ENCODE peak calls at places on chromosomes 5 and 9, in eight cellular contexts. L is MCF 10A, R is stomach, Y is esophagus squamous epithelium, Z is adrenal gland, S is left ventricle myocardium inferior, V is astrocyte of the spinal cord, M is HFFc6. E is an unnamed sample.
A peak's percentile ranks its signal among the peaks of the same experiment; 100 is the strongest.

GRCh38 chr9:94767331-94768099 is 41.0 kb downstream of the AOPEP start:
- DNase-seq in L (no peak), R (no peak), Y (no peak), Z (no peak), S (no peak), V (peak; percentile 61), M (peak; percentile 10), E (no peak)

GRCh38 chr5:132812949-132813598 is at the start of gene SOWAHA:
- DNase-seq in L (no peak), R (peak; percentile 59), Y (no peak), Z (no peak), S (no peak), V (no peak), M (no peak), E (peak; percentile 54)

GRCh38 chr9:105051897-105052296 is 123.9 kb upstream of the ABCA1 start:
- DNase-seq in L (no peak), R (no peak), Y (no peak), Z (no peak), S (no peak), V (no peak), M (no peak), E (no peak)

GRCh38 chr9:136362450-136362784 is 1.1 kb downstream of the DNLZ start:
- DNase-seq in L (no peak), R (no peak), Y (no peak), Z (no peak), S (no peak), V (no peak), M (no peak), E (no peak)

GRCh38 chr5:121273818-121274433 is 577.8 kb upstream of the FTMT start:
- DNase-seq in L (peak; percentile 93), R (no peak), Y (no peak), Z (no peak), S (no peak), V (peak; percentile 78), M (peak; percentile 1), E (no peak)

GRCh38 chr9:110997847-110998246 is 40.4 kb downstream of the LPAR1 start:
- DNase-seq in L (no peak), R (no peak), Y (no peak), Z (no peak), S (no peak), V (no peak), M (no peak), E (no peak)

GRCh38 chr9:127556871-127557270 is 55.2 kb upstream of the STXBP1 start:
- DNase-seq in L (no peak), R (no peak), Y (no peak), Z (no peak), S (no peak), V (no peak), M (no peak), E (no peak)

GRCh38 chr9:81393985-81394811 is 295.1 kb downstream of the TLE1 start:
- DNase-seq in L (no peak), R (no peak), Y (no peak), Z (no peak), S (no peak), V (no peak), M (no peak), E (no peak)

GRCh38 chr9:135165756-135166519 is 78.5 kb downstream of the OLFM1 start:
- DNase-seq in L (no peak), R (no peak), Y (no peak), Z (no peak), S (no peak), V (no peak), M (no peak), E (no peak)

GRCh38 chr9:132324425-132324824 is 30.4 kb downstream of the SETX start:
- DNase-seq in L (no peak), R (no peak), Y (no peak), Z (no peak), S (no peak), V (no peak), M (no peak), E (no peak)

GRCh38 chr9:79001012-79001411 is 570.8 kb upstream of the TLE4 start:
- DNase-seq in L (no peak), R (no peak), Y (no peak), Z (no peak), S (no peak), V (no peak), M (no peak), E (no peak)

GRCh38 chr9:136412912-136413420 is 2.5 kb downstream of the PMPCA start:
- DNase-seq in L (no peak), R (no peak), Y (no peak), Z (no peak), S (no peak), V (no peak), M (no peak), E (no peak)

GRCh38 chr9:114504341-114505186 is 709 bp downstream of the WHRN start:
- DNase-seq in L (no peak), R (peak; percentile 44), Y (no peak), Z (peak; percentile 75), S (peak; percentile 26), V (peak; percentile 29), M (no peak), E (peak; percentile 70)

GRCh38 chr9:114031948-114032688 is 46.0 kb downstream of the AMBP start:
- DNase-seq in L (no peak), R (no peak), Y (no peak), Z (no peak), S (no peak), V (no peak), M (no peak), E (no peak)

GRCh38 chr9:75417471-75417870 is 329.2 kb downstream of the OSTF1 start:
- DNase-seq in L (no peak), R (no peak), Y (no peak), Z (no peak), S (no peak), V (no peak), M (no peak), E (no peak)

GRCh38 chr9:75418518-75418917 is 330.2 kb downstream of the OSTF1 start:
- DNase-seq in L (no peak), R (no peak), Y (no peak), Z (no peak), S (no peak), V (no peak), M (no peak), E (no peak)

GRCh38 chr9:75422939-75423522 is 334.7 kb downstream of the OSTF1 start:
- DNase-seq in L (no peak), R (no peak), Y (no peak), Z (no peak), S (no peak), V (no peak), M (no peak), E (no peak)
- TF ChIP-seq CTCF in L (no peak), R (no peak), Y (no peak), Z (no peak), S (no peak), V (no peak), M (no peak), E (no peak)

DNA sequence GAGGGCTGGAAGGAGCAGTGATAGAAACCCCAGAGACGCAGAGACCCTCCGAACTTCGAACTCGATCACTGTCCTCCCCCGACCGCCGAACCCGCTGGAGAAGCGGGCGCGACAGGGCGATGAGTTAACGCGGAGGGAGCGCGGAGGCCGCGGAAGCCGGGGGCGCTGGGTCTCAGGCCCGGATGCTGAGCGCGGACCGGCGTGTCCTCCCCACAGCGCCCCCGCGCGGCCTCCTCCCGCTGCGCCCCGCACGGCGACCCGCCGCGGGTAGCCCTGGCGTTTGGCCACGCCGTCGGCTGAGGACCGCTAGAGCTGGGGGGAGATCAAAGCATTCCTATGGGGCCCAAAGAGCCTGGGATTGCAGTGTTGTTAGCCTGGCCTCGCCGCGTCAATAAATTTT is 7.7 kb upstream of the DMRT2 start:
- DNase-seq in L (no peak), R (no peak), Y (no peak), Z (no peak), S (no peak), V (no peak), M (no peak), E (peak; percentile 92)
- TF ChIP-seq CTCF in L (no peak), R (no peak), Y (peak; percentile 7), Z (no peak), S (peak; percentile 33), V (no peak), M (no peak), E (peak; percentile 42)

GRCh38 chr5:164672931-164673694 is 1167.7 kb downstream of the MAT2B start:
- DNase-seq in L (peak; percentile 42), R (no peak), Y (no peak), Z (no peak), S (no peak), V (peak; percentile 18), M (no peak), E (no peak)
- TF ChIP-seq CTCF in L (peak; percentile 54), R (no peak), Y (no peak), Z (no peak), S (no peak), V (peak; percentile 34), M (peak; percentile 34), E (peak; percentile 29)

GRCh38 chr5:106849266-106849665 is 821.5 kb downstream of the EFNA5 start:
- DNase-seq in L (no peak), R (no peak), Y (no peak), Z (no peak), S (no peak), V (no peak), M (no peak), E (no peak)

GRCh38 chr5:106843812-106844416 is 826.8 kb downstream of the EFNA5 start:
- DNase-seq in L (peak; percentile 32), R (no peak), Y (no peak), Z (no peak), S (no peak), V (peak; percentile 21), M (no peak), E (no peak)
- TF ChIP-seq CTCF in L (peak; percentile 26), R (no peak), Y (peak; percentile 21), Z (no peak), S (no peak), V (peak; percentile 24), M (no peak), E (peak; percentile 22)

GRCh38 chr5:142432369-142432863 is 107.6 kb upstream of the SPRY4 start:
- DNase-seq in L (no peak), R (peak; percentile 86), Y (no peak), Z (no peak), S (peak; percentile 25), V (no peak), M (no peak), E (no peak)
- TF ChIP-seq CTCF in L (no peak), R (no peak), Y (peak; percentile 9), Z (no peak), S (no peak), V (no peak), M (no peak), E (no peak)

GRCh38 chr5:180491496-180491895 is 2.7 kb upstream of the CNOT6 start:
- DNase-seq in L (no peak), R (no peak), Y (no peak), Z (no peak), S (no peak), V (no peak), M (no peak), E (no peak)
- TF ChIP-seq CTCF in L (no peak), R (no peak), Y (no peak), Z (no peak), S (no peak), V (no peak), M (no peak), E (no peak)

E was measured in nephron progenitor cell.